ENCODE peak calls at places on chromosome 13, in six cellular contexts. V is stimulated activated CD4-positive, alpha-beta T cell treated with anti-CD3 and anti-CD28 coated beads, Interleukin-15, amount 100 ng/mL, for 1 hour; U is neural crest cell; N is ELR; S is T-helper 2 cell; Z is GM04504. G is an unnamed sample.

GRCh38 chr13:105805866-105806265 is 729.6 kb downstream of the EFNB2 start:
- DNase-seq in V (no peak), U (no peak), N (no peak), S (no peak), Z (no peak), G (no peak)

GRCh38 chr13:50543767-50544166 is 299.7 kb downstream of the DLEU7 start:
- DNase-seq in V (no peak), U (no peak), N (no peak), S (no peak), Z (no peak), G (no peak)

GRCh38 chr13:112657850-112658445 is 31.9 kb upstream of the ATP11A start:
- DNase-seq in V (no peak), U (no peak), N (peak; percentile 84), S (no peak), Z (peak; percentile 39), G (no peak)

GRCh38 chr13:105804561-105805190 is 730.8 kb downstream of the EFNB2 start:
- DNase-seq in V (no peak), U (no peak), N (peak; percentile 5), S (no peak), Z (peak; percentile 3), G (no peak)

GRCh38 chr13:48266967-48267639 is 34.1 kb downstream of the ITM2B start:
- DNase-seq in V (no peak), U (no peak), N (peak; percentile 15), S (no peak), Z (no peak), G (no peak)

GRCh38 chr13:44313674-44314073 is 60.0 kb upstream of the SERP2 start:
- DNase-seq in V (no peak), U (no peak), N (peak; percentile 97), S (no peak), Z (peak; percentile 61), G (peak; percentile 80)

GRCh38 chr13:31801088-31801487 is 61.8 kb downstream of the RXFP2 start:
- DNase-seq in V (no peak), U (no peak), N (no peak), S (no peak), Z (no peak), G (no peak)

GRCh38 chr13:51192348-51192747 is 29.9 kb upstream of the FAM124A start:
- DNase-seq in V (no peak), U (no peak), N (no peak), S (no peak), Z (no peak), G (no peak)

GRCh38 chr13:94674609-94675348 is 37.6 kb downstream of the SOX21 start:
- DNase-seq in V (peak; percentile 13), U (peak; percentile 72), N (peak; percentile 65), S (peak; percentile 49), Z (no peak), G (peak; percentile 38)

GRCh38 chr13:111658150-111659100 is 338.0 kb downstream of the TEX29 start:
- DNase-seq in V (no peak), U (peak; percentile 47), N (no peak), S (no peak), Z (no peak), G (no peak)

GRCh38 chr13:114129649-114130062 is 2.8 kb downstream of the RASA3 start:
- DNase-seq in V (no peak), U (no peak), N (peak; percentile 36), S (peak; percentile 58), Z (no peak), G (no peak)

GRCh38 chr13:29648760-29649159 is 53.3 kb upstream of the SLC7A1 start:
- DNase-seq in V (no peak), U (no peak), N (no peak), S (peak; percentile 8), Z (no peak), G (no peak)

GRCh38 chr13:41751277-41751676 is 209.6 kb downstream of the VWA8 start:
- DNase-seq in V (no peak), U (no peak), N (peak; percentile 3), S (no peak), Z (no peak), G (no peak)

GRCh38 chr13:109136873-109137272 is 507.5 kb downstream of the MYO16 start:
- DNase-seq in V (no peak), U (no peak), N (no peak), S (no peak), Z (no peak), G (no peak)

GRCh38 chr13:48038763-48039162 is 1.2 kb downstream of the NUDT15 start:
- DNase-seq in V (no peak), U (no peak), N (peak; percentile 4), S (peak; percentile 14), Z (no peak), G (no peak)

GRCh38 chr13:40082644-40083043 is 427.2 kb downstream of the COG6 start:
- DNase-seq in V (no peak), U (no peak), N (no peak), S (no peak), Z (no peak), G (no peak)

GRCh38 chr13:99809931-99810330 is 161.6 kb downstream of the ZIC5 start:
- DNase-seq in V (no peak), U (no peak), N (no peak), S (no peak), Z (no peak), G (no peak)

GRCh38 chr13:39317284-39317683 is 279.0 kb downstream of the NHLRC3 start:
- DNase-seq in V (no peak), U (no peak), N (peak; percentile 11), S (no peak), Z (peak; percentile 25), G (no peak)

GRCh38 chr13:75359266-75359665 is 122.7 kb downstream of the TBC1D4 start:
- DNase-seq in V (no peak), U (no peak), N (peak; percentile 98), S (no peak), Z (peak; percentile 70), G (no peak)

GRCh38 chr13:29591310-29591709 is 4.2 kb downstream of the SLC7A1 start:
- DNase-seq in V (no peak), U (no peak), N (peak; percentile 71), S (no peak), Z (no peak), G (no peak)

GRCh38 chr13:34156841-34157365 is 339.0 kb downstream of the RFC3 start:
- DNase-seq in V (peak; percentile 3), U (no peak), N (peak; percentile 98), S (peak; percentile 93), Z (peak; percentile 85), G (peak; percentile 82)

GRCh38 chr13:41065098-41065497 is 3.8 kb downstream of the WBP4 start:
- DNase-seq in V (no peak), U (no peak), N (peak; percentile 35), S (no peak), Z (peak; percentile 60), G (no peak)

GRCh38 chr13:31968473-31968872 is 63.1 kb upstream of the FRY start:
- DNase-seq in V (no peak), U (no peak), N (no peak), S (no peak), Z (no peak), G (no peak)

GRCh38 chr13:106493569-106493968 is 41.9 kb downstream of the EFNB2 start:
- DNase-seq in V (no peak), U (no peak), N (no peak), S (no peak), Z (no peak), G (no peak)

GRCh38 chr13:86684402-86684801 is 885.2 kb upstream of the SLITRK6 start:
- DNase-seq in V (no peak), U (no peak), N (no peak), S (no peak), Z (no peak), G (no peak)

GRCh38 chr13:108218044-108218974 is at the start of gene ABHD13:
- DNase-seq in V (peak; percentile 90), U (peak; percentile 94), N (peak; percentile 91), S (peak; percentile 95), Z (peak; percentile 79), G (peak; percentile 39)

GRCh38 chr13:75547917-75548316 is 1.7 kb upstream of the UCHL3 start:
- DNase-seq in V (no peak), U (no peak), N (no peak), S (no peak), Z (no peak), G (no peak)

GRCh38 chr13:99356216-99357089 is 49.3 kb upstream of the GPR183 start:
- DNase-seq in V (no peak), U (no peak), N (peak; percentile 56), S (peak; percentile 95), Z (peak; percentile 77), G (no peak)

GRCh38 chr13:73945371-73945770 is 188.8 kb downstream of the KLF12 start:
- DNase-seq in V (no peak), U (no peak), N (no peak), S (no peak), Z (no peak), G (no peak)

GRCh38 chr13:102138635-102139225 is 263.1 kb downstream of the FGF14 start:
- DNase-seq in V (no peak), U (no peak), N (no peak), S (no peak), Z (no peak), G (no peak)

G was measured in Panc1.